ENCODE peak calls at places on chromosomes 12 and 14, in six cellular contexts. O is body of pancreas, F is BE2C, W is trophoblast cell, M is left lung, Z is left ventricle myocardium inferior. T is an unnamed sample.
A peak's percentile ranks its signal among the peaks of the same experiment; 100 is the strongest.

GRCh38 chr12:121388421-121388981 is 11.4 kb upstream of the RNF34 start:
- DNase-seq in O (no peak), F (no peak), W (peak; percentile 64), M (no peak), Z (no peak), T (no peak)

GRCh38 chr12:30926243-30927209 is at the start of gene TSPAN11:
- DNase-seq in O (no peak), F (peak; percentile 53), W (peak; percentile 5), M (no peak), Z (peak; percentile 34), T (no peak)

GRCh38 chr14:79834856-79835255 is 376.4 kb downstream of the DIO2 start:
- DNase-seq in O (no peak), F (no peak), W (no peak), M (no peak), Z (no peak), T (no peak)

GRCh38 chr12:111101003-111101402 is 180.6 kb upstream of the MYL2 start:
- DNase-seq in O (no peak), F (no peak), W (no peak), M (no peak), Z (no peak), T (no peak)

GRCh38 chr12:91746976-91747375 is 398.7 kb downstream of the BTG1 start:
- DNase-seq in O (no peak), F (no peak), W (no peak), M (no peak), Z (no peak), T (no peak)

GRCh38 chr14:91149462-91149861 is 35.6 kb downstream of the DGLUCY start:
- DNase-seq in O (peak; percentile 53), F (no peak), W (peak; percentile 88), M (peak; percentile 41), Z (no peak), T (no peak)

GRCh38 chr12:110705309-110705708 is 16.4 kb upstream of the HVCN1 start:
- DNase-seq in O (no peak), F (no peak), W (no peak), M (no peak), Z (no peak), T (no peak)

GRCh38 chr14:96470331-96470730 is 31.9 kb upstream of the PAPOLA start:
- DNase-seq in O (no peak), F (no peak), W (no peak), M (no peak), Z (no peak), T (no peak)

GRCh38 chr14:95257521-95257920 is 62.2 kb downstream of the CLMN start:
- DNase-seq in O (no peak), F (no peak), W (no peak), M (no peak), Z (no peak), T (no peak)

GRCh38 chr14:79016828-79017505 is 846.8 kb downstream of the NRXN3 start:
- DNase-seq in O (no peak), F (no peak), W (no peak), M (no peak), Z (no peak), T (no peak)

GRCh38 chr14:65849558-65849957 is 437.0 kb downstream of the FUT8 start:
- DNase-seq in O (no peak), F (no peak), W (no peak), M (no peak), Z (no peak), T (no peak)

GRCh38 chr12:56928262-56928661 is 5.9 kb downstream of the SDR9C7 start:
- DNase-seq in O (no peak), F (no peak), W (no peak), M (no peak), Z (no peak), T (no peak)

GRCh38 chr12:47767197-47767724 is 5.8 kb upstream of the SLC48A1 start:
- DNase-seq in O (peak; percentile 71), F (peak; percentile 68), W (peak; percentile 69), M (no peak), Z (no peak), T (peak; percentile 53)

GRCh38 chr14:22994762-22995275 is 12.5 kb upstream of the AJUBA start:
- DNase-seq in O (peak; percentile 40), F (peak; percentile 59), W (peak; percentile 40), M (peak; percentile 67), Z (no peak), T (no peak)

GRCh38 chr14:58805605-58806358 is 168.0 kb downstream of the DACT1 start:
- DNase-seq in O (no peak), F (no peak), W (no peak), M (no peak), Z (no peak), T (no peak)

GRCh38 chr12:120833849-120834248 is 70.3 kb downstream of the SPPL3 start:
- DNase-seq in O (no peak), F (no peak), W (peak; percentile 36), M (no peak), Z (no peak), T (no peak)

GRCh38 chr14:53226553-53226952 is 73.4 kb upstream of the DDHD1 start:
- DNase-seq in O (no peak), F (peak; percentile 22), W (no peak), M (no peak), Z (peak; percentile 25), T (no peak)

GRCh38 chr12:44052554-44052953 is 216.7 kb downstream of the TMEM117 start:
- DNase-seq in O (no peak), F (no peak), W (no peak), M (no peak), Z (no peak), T (no peak)

GRCh38 chr12:88793091-88793490 is 212.8 kb upstream of the KITLG start:
- DNase-seq in O (no peak), F (no peak), W (peak; percentile 45), M (no peak), Z (no peak), T (no peak)

GRCh38 chr14:76486251-76486743 is 110.4 kb downstream of the ESRRB start:
- DNase-seq in O (no peak), F (peak; percentile 93), W (no peak), M (no peak), Z (no peak), T (no peak)

GRCh38 chr12:93375906-93376305 is 1.8 kb upstream of the NUDT4 start:
- DNase-seq in O (no peak), F (no peak), W (no peak), M (no peak), Z (no peak), T (no peak)

GRCh38 chr12:3464561-3464960 is 26.4 kb upstream of the PRMT8 start:
- DNase-seq in O (no peak), F (no peak), W (no peak), M (no peak), Z (no peak), T (no peak)

GRCh38 chr14:74545386-74545785 is 51.8 kb downstream of the ISCA2 start:
- DNase-seq in O (no peak), F (no peak), W (no peak), M (no peak), Z (no peak), T (no peak)

GRCh38 chr12:105538880-105539279 is 208.4 kb downstream of the C12orf75 start:
- DNase-seq in O (no peak), F (no peak), W (no peak), M (no peak), Z (no peak), T (no peak)

GRCh38 chr14:22555573-22556011 is 33.4 kb downstream of the DAD1 start:
- DNase-seq in O (no peak), F (no peak), W (no peak), M (no peak), Z (no peak), T (peak; percentile 69)

GRCh38 chr14:75976838-75977237 is 5.0 kb downstream of the TGFB3 start:
- DNase-seq in O (no peak), F (no peak), W (no peak), M (no peak), Z (no peak), T (no peak)

GRCh38 chr12:21501258-21502163 is at the start of the genes GOLT1B and RECQL:
- DNase-seq in O (peak; percentile 93), F (peak; percentile 91), W (peak; percentile 99), M (peak; percentile 93), Z (peak; percentile 91), T (peak; percentile 81)

GRCh38 chr14:56490379-56490778 is 89.2 kb upstream of the TMEM260 start:
- DNase-seq in O (no peak), F (no peak), W (peak; percentile 60), M (no peak), Z (no peak), T (no peak)

GRCh38 chr12:72000969-72001648 is 62.5 kb downstream of the TPH2 start:
- DNase-seq in O (no peak), F (no peak), W (no peak), M (no peak), Z (no peak), T (no peak)

GRCh38 chr14:20652996-20653975 is 11.8 kb upstream of the OR6S1 start:
- DNase-seq in O (peak; percentile 27), F (peak; percentile 58), W (no peak), M (no peak), Z (no peak), T (no peak)

GRCh38 chr12:69602954-69603353 is 7.8 kb downstream of the LRRC10 start:
- DNase-seq in O (no peak), F (no peak), W (no peak), M (no peak), Z (no peak), T (no peak)

GRCh38 chr14:66359500-66359899 is 126.7 kb upstream of the CCDC196 start:
- DNase-seq in O (no peak), F (peak; percentile 33), W (peak; percentile 89), M (no peak), Z (no peak), T (no peak)

DNA sequence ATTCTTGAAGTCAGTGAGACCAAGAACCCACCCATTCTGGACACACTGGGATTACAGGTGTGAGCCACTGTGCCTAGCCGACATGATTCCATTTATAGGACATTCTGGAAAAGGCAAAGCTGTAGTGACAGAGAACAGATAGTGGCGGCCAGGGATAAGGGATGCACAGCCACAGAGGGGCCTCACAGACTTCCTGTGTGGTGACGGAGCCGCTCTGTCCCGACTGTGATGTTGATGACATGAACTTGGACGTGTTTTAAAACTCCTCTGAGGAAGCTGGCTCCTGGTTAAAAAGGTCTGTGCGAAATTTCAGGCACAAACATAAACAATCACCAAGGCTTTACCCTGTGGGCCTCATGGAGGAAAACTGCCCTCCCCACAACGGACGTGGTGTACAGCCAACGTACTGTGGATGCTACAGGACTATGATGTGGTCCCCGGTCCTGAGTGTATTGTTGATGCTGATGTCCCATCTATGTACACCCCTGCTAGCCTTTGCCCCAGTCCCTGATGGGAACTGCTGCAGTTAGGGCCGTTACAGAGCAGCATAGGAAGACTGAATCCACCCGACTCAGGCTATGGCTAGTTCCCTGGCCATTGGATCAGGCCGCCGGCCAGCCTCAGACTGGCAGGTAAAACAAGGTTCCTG is 15.9 kb downstream of the ZNF605 start:
- DNase-seq in O (no peak), F (no peak), W (no peak), M (no peak), Z (no peak), T (no peak)
- H3K9me3 ChIP-seq in O (no peaks in the 10 kb centered on the region), F (peaks cover 5% of the 10 kb centered on the region), W (peaks cover 35% of the 10 kb centered on the region), M (peaks cover 90% of the 10 kb centered on the region), Z (peaks cover 89% of the 10 kb centered on the region), T (peaks cover 9% of the 10 kb centered on the region)

GRCh38 chr14:106069786-106070185 is 543.4 kb downstream of the TMEM121 start:
- DNase-seq in O (no peak), F (no peak), W (peak; percentile 0), M (no peak), Z (no peak), T (no peak)
- H3K9me3 ChIP-seq in O (no peaks in the 10 kb centered on the region), F (no peaks in the 10 kb centered on the region), W (peaks cover 10% of the 10 kb centered on the region), M (no peaks in the 10 kb centered on the region), Z (no peaks in the 10 kb centered on the region), T (no peaks in the 10 kb centered on the region)

GRCh38 chr12:132160671-132161045 is 16.4 kb downstream of the NOC4L start:
- DNase-seq in O (no peak), F (no peak), W (no peak), M (no peak), Z (no peak), T (no peak)
- H3K9me3 ChIP-seq in O (no peaks in the 10 kb centered on the region), F (no peaks in the 10 kb centered on the region), W (peaks cover 23% of the 10 kb centered on the region), M (no peaks in the 10 kb centered on the region), Z (no peaks in the 10 kb centered on the region), T (no peaks in the 10 kb centered on the region)

GRCh38 chr14:105935384-105935783 is 409.0 kb downstream of the TMEM121 start:
- DNase-seq in O (no peak), F (no peak), W (no peak), M (no peak), Z (no peak), T (no peak)
- H3K9me3 ChIP-seq in O (no peaks in the 10 kb centered on the region), F (peaks cover 4% of the 10 kb centered on the region), W (peaks cover 41% of the 10 kb centered on the region), M (peaks cover 33% of the 10 kb centered on the region), Z (peaks cover 58% of the 10 kb centered on the region), T (no peaks in the 10 kb centered on the region)

T was measured in T-helper 17 cell.